ENCODE peak calls at places on chromosomes 12 and 14, in four cellular contexts. M is A549, B is HepG2, A is NB4. U is an unnamed sample.

GRCh38 chr14:103296007-103296406 is 38.0 kb upstream of the EIF5 start:
- DNase-seq in B (peak), M (peak), A (no peak), U (peak)

GRCh38 chr12:98752726-98753125 is 107.6 kb downstream of the APAF1 start:
- DNase-seq in M (peak), A (no peak), B (no peak), U (no peak)

GRCh38 chr12:38934078-38934584 is 28.7 kb upstream of the CPNE8 start:
- DNase-seq in M (no peak), A (no peak), B (no peak), U (no peak)

GRCh38 chr12:3020399-3020798 is 56.8 kb upstream of the TSPAN9 start:
- DNase-seq in A (no peak), M (no peak), B (no peak), U (no peak)

GRCh38 chr14:90510208-90510607 is 113.4 kb downstream of the CALM1 start:
- DNase-seq in A (no peak), B (no peak), M (no peak), U (no peak)

GRCh38 chr14:52063107-52063506 is 5.8 kb downstream of the NID2 start:
- DNase-seq in B (no peak), M (no peak), A (no peak), U (no peak)

GRCh38 chr12:86727151-86727550 is 471.0 kb upstream of the MGAT4C start:
- DNase-seq in M (peak), B (no peak), A (no peak), U (peak)

GRCh38 chr14:32366256-32366655 is 37.2 kb downstream of the AKAP6 start:
- DNase-seq in A (no peak), M (peak), B (no peak), U (no peak)

GRCh38 chr12:104358353-104359003 is 54.9 kb downstream of the EID3 start:
- DNase-seq in B (peak), M (peak), A (peak), U (peak)

GRCh38 chr12:100020370-100020769 is 35.6 kb upstream of the ANKS1B start:
- DNase-seq in M (no peak), A (no peak), B (no peak), U (no peak)

GRCh38 chr12:59372971-59373370 is 222.9 kb upstream of the SLC16A7 start:
- DNase-seq in A (peak), B (no peak), M (peak), U (peak)

GRCh38 chr12:25629341-25629740 is 76.3 kb upstream of the LMNTD1 start:
- DNase-seq in B (no peak), A (no peak), M (no peak), U (no peak)

GRCh38 chr12:64390275-64390851 is at the start of gene C12orf56:
- DNase-seq in B (no peak), A (no peak), M (peak), U (peak)

GRCh38 chr14:23297878-23298277 is 4.8 kb downstream of the PPP1R3E start:
- DNase-seq in B (no peak), M (no peak), A (no peak), U (no peak)

GRCh38 chr12:57735952-57736742 is 2.4 kb downstream of the AGAP2 start:
- DNase-seq in B (peak), M (peak), A (no peak), U (no peak)

GRCh38 chr12:17060260-17060659 is 454.3 kb upstream of the LMO3 start:
- DNase-seq in M (peak), B (no peak), A (no peak), U (no peak)

GRCh38 chr12:85865905-85866304 is 8.2 kb upstream of the NTS start:
- DNase-seq in B (no peak), M (no peak), A (no peak), U (no peak)

GRCh38 chr12:51926718-51927117 is 19.4 kb downstream of the ACVRL1 start:
- DNase-seq in M (peak), A (peak), B (peak), U (peak)

GRCh38 chr14:28297559-28297958 is 469.0 kb upstream of the FOXG1 start:
- DNase-seq in B (no peak), A (no peak), M (no peak), U (no peak)
- TF ChIP-seq MYC in B (no peak), A (no peak), M (no peak), U (no peak)

GRCh38 chr12:123232472-123232806 is 502 bp downstream of the MPHOSPH9 start:
- DNase-seq in M (no peak), B (no peak), A (no peak), U (no peak)

GRCh38 chr12:123237646-123238329 is 4.6 kb downstream of the MTRFR start:
- DNase-seq in B (peak), M (peak), A (peak), U (peak)

GRCh38 chr12:123232807-123233504 is at the start of the genes MPHOSPH9 and MTRFR:
- DNase-seq in A (peak), M (peak), B (peak), U (peak)

GRCh38 chr12:123231931-123232330 is 1.0 kb downstream of the MPHOSPH9 start:
- DNase-seq in B (peak), A (peak), M (no peak), U (no peak)

DNA sequence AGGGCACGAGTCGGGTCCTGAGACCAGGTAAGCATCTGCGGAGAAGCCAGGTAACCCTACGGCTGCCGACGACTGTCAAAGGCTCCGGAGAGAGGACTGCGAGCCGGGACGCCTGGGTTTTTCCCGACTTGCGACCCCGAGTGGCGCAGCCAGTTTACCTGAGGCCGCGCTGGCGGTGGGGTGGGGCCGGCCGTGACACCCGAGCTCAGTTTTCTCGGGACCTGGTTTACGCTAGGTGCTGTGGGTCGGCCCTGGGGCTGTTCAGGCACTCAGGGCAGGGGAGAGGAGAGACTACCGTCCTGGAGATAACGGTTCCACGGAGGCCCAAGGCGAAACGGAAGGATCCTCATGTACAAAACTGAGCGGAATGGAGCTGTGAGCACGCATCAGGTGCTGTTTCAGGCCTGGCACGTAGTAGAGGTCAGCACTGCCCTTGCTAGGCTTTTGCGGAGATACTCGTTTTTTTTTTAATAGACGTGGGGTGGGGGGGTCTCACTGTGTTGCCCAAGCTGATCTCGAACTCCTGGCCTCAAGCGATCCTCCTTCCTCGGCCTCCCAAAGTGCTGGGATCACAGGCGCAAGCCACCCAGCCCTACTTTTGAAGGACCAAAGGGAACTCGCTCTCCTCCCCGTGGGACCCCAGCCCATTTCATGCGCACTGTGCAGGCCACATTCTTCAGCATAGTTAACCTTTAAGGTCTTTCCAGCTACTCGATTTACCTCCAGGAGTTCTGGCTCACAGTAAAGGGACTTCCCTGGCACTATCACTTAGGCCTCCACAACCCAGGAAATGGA is 466 bp downstream of the MTRFR start:
- DNase-seq in M (no peak), A (peak), B (no peak), U (no peak)
- TF ChIP-seq MAX in M (no peak), A (no peak), B (no peak), U (no peak)

DNA sequence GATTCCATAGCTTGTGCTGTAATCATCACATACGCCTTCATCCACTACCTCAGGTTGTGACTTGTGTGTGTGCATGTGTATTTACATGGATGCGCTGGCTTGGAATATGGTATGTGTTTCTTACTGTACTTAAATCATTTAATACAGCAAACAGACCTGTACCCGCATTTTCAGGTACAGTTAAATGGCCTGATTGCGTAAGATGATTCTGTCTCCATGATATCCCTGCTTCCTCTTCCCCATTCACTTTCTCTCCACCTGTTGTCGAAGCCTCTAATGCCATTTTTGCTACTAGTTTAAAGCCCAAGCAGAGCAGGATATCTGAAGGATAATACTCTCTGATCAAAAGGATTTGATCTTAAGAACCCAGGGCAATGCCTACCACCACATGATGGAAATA is 78.5 kb downstream of the HELB start:
- DNase-seq in B (no peak), M (no peak), A (no peak), U (no peak)
- TF ChIP-seq MYC in B (no peak), M (no peak), A (no peak), U (no peak)

GRCh38 chr14:77309122-77309521 is 11.6 kb downstream of the POMT2 start:
- DNase-seq in B (no peak), A (peak), M (no peak), U (peak)
- TF ChIP-seq MAX in B (no peak), A (no peak), M (no peak), U (no peak)

GRCh38 chr12:93060666-93061413 is 131.7 kb upstream of the EEA1 start:
- DNase-seq in B (peak), A (no peak), M (no peak), U (peak)

GRCh38 chr12:93060071-93060665 is 131.1 kb upstream of the EEA1 start:
- DNase-seq in A (peak), B (no peak), M (no peak), U (no peak)

GRCh38 chr12:93059288-93059687 is 130.2 kb upstream of the EEA1 start:
- DNase-seq in M (no peak), A (no peak), B (no peak), U (no peak)

GRCh38 chr12:93062100-93062419 is 133.0 kb upstream of the EEA1 start:
- DNase-seq in B (no peak), M (no peak), A (no peak), U (no peak)

DNA sequence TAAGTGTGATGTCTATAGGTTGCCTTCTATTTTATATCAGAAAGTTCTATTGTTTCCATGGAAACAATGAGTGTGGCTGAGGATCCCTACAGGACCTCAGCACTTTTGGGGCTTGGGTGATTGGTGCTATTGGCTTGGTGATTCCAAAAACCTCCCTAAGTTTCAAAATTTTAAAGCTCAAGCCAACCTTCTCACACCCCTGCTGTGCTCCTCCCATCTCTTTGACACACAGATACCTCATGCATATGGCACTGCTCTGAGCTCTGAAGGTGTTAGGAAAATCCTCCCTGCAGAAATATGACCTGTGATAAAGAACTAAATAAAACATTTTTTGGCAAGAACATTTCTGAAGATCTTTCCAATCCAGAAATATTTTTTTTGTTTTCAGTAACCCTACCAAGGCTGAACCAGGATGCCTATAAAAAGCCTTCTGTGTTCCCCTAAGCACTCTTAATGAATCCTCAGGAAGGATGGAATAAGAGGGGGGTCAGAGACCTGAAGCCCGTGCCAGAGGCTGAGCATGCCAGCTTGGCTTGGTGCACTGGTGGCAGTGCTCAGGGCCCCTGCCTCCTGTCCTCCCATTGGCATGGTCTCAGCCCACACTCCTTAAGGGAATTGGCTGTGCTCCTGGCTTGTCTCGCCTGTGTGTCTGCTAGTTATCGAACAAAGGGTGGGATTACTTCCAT is 132.5 kb upstream of the EEA1 start:
- DNase-seq in A (no peak), M (no peak), B (no peak), U (peak)
- TF ChIP-seq MYC in A (no peak), M (no peak), B (no peak), U (no peak)

GRCh38 chr12:132503611-132504204 is 13.8 kb downstream of the FBRSL1 start:
- DNase-seq in A (no peak), B (no peak), M (no peak), U (no peak)

GRCh38 chr12:132505852-132506219 is 15.9 kb downstream of the FBRSL1 start:
- DNase-seq in A (no peak), M (no peak), B (no peak), U (no peak)

GRCh38 chr12:132506730-132507538 is 17.0 kb downstream of the FBRSL1 start:
- DNase-seq in B (no peak), A (peak), M (no peak), U (peak)

GRCh38 chr12:132506328-132506727 is 16.4 kb downstream of the FBRSL1 start:
- DNase-seq in M (no peak), A (no peak), B (no peak), U (no peak)

GRCh38 chr12:132505105-132505851 is 15.3 kb downstream of the FBRSL1 start:
- DNase-seq in A (peak), B (no peak), M (no peak), U (no peak)
- TF ChIP-seq MAX in A (no peak), B (no peak), M (no peak), U (no peak)

U was measured in endothelial cell of umbilical vein.